ENCODE peak calls at places on chromosomes 4 and X, in eight cellular contexts. Y, G, X, J, B, P, Z and D are unnamed samples.
A peak's percentile ranks its signal among the peaks of the same experiment; 100 is the strongest.

GRCh38 chr4:121472937-121473721 is 92.3 kb upstream of the QRFPR start:
- DNase-seq in Y (no peak), G (no peak), X (no peak), J (no peak), B (no peak), P (no peak), Z (no peak), D (no peak)

GRCh38 chr4:24229976-24230375 is 340.1 kb upstream of the PPARGC1A start:
- DNase-seq in Y (no peak), G (no peak), X (peak; percentile 82), J (no peak), B (no peak), P (no peak), Z (no peak), D (no peak)

GRCh38 chr4:33512397-33512796 is 2731.9 kb downstream of the ARAP2 start:
- DNase-seq in Y (no peak), G (no peak), X (no peak), J (no peak), B (no peak), P (no peak), Z (no peak), D (no peak)

GRCh38 chr4:87118826-87119225 is 101.6 kb downstream of the KLHL8 start:
- DNase-seq in Y (no peak), G (no peak), X (peak; percentile 93), J (no peak), B (no peak), P (no peak), Z (no peak), D (no peak)

GRCh38 chrX:108601276-108601675 is 135.1 kb downstream of the IRS4 start:
- DNase-seq in Y (no peak), G (no peak), X (no peak), J (no peak), B (no peak), P (no peak), Z (no peak), D (no peak)

GRCh38 chrX:49212209-49212608 is 12.2 kb upstream of the SYP start:
- DNase-seq in Y (no peak), G (no peak), X (no peak), J (no peak), B (no peak), P (no peak), Z (no peak), D (no peak)

GRCh38 chr4:170414961-170415360 is 325.2 kb upstream of the AADAT start:
- DNase-seq in Y (no peak), G (no peak), X (peak; percentile 10), J (no peak), B (no peak), P (no peak), Z (no peak), D (no peak)

GRCh38 chrX:69264134-69264533 is 98.9 kb upstream of the PJA1 start:
- DNase-seq in Y (no peak), G (peak; percentile 14), X (no peak), J (no peak), B (no peak), P (no peak), Z (no peak), D (no peak)

GRCh38 chrX:123830309-123830708 is 29.5 kb upstream of the XIAP start:
- DNase-seq in Y (peak; percentile 22), G (no peak), X (no peak), J (no peak), B (peak; percentile 36), P (peak; percentile 42), Z (no peak), D (no peak)

GRCh38 chr4:113738251-113738650 is 23.3 kb downstream of the CAMK2D start:
- DNase-seq in Y (no peak), G (no peak), X (peak; percentile 83), J (no peak), B (no peak), P (no peak), Z (no peak), D (no peak)

GRCh38 chrX:134671207-134671750 is 13.0 kb upstream of the PLAC1 start:
- DNase-seq in Y (no peak), G (no peak), X (peak; percentile 42), J (no peak), B (no peak), P (no peak), Z (no peak), D (no peak)

GRCh38 chr4:63169836-63170235 is 1239.4 kb downstream of the TECRL start:
- DNase-seq in Y (no peak), G (peak; percentile 69), X (no peak), J (no peak), B (no peak), P (no peak), Z (no peak), D (no peak)

GRCh38 chr4:174717788-174718187 is 111.3 kb downstream of the GLRA3 start:
- DNase-seq in Y (no peak), G (no peak), X (no peak), J (no peak), B (no peak), P (no peak), Z (no peak), D (no peak)

GRCh38 chrX:43269201-43269600 is 386.9 kb upstream of the MAOA start:
- DNase-seq in Y (no peak), G (no peak), X (no peak), J (no peak), B (no peak), P (no peak), Z (no peak), D (no peak)

GRCh38 chrX:132127748-132128147 is at the start of gene FRMD7:
- DNase-seq in Y (no peak), G (no peak), X (no peak), J (no peak), B (no peak), P (no peak), Z (no peak), D (no peak)

GRCh38 chr4:94827481-94828110 is 69.8 kb downstream of the BMPR1B start:
- DNase-seq in Y (no peak), G (no peak), X (peak; percentile 92), J (no peak), B (no peak), P (no peak), Z (no peak), D (no peak)

GRCh38 chr4:102356562-102357202 is 11.4 kb upstream of the SLC39A8 start:
- DNase-seq in Y (no peak), G (no peak), X (no peak), J (no peak), B (no peak), P (no peak), Z (no peak), D (no peak)

DNA sequence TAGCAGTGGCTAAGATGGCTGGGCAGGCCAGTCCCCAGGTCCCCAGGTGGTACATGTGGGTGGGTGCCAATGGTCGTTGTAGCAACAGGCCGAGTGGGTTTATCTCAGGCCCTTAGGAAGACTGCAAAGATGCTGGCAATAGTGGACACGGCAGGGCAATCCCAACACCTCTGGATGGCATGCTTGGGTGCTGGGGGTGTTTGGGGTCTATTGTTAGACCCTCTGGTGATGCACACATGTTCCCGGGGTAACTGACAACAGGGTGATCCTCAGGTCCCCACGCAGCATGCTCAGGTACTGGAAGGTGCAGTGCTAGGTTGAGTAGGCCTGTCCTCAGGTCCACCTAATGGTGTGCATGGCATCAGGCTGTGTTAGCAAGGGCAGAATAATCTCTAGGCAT is 267.5 kb downstream of the ANKRD50 start:
- DNase-seq in Y (no peak), G (no peak), X (no peak), J (no peak), B (no peak), P (no peak), Z (peak; percentile 25), D (no peak)
- H3K4me1 ChIP-seq in Y (no peaks in the 10 kb centered on the region), G (no peaks in the 10 kb centered on the region), X (peaks cover 2% of the 10 kb centered on the region), J (no peaks in the 10 kb centered on the region), B (no peaks in the 10 kb centered on the region), P (no peaks in the 10 kb centered on the region), Z (no peaks in the 10 kb centered on the region), D (no peaks in the 10 kb centered on the region)

DNA sequence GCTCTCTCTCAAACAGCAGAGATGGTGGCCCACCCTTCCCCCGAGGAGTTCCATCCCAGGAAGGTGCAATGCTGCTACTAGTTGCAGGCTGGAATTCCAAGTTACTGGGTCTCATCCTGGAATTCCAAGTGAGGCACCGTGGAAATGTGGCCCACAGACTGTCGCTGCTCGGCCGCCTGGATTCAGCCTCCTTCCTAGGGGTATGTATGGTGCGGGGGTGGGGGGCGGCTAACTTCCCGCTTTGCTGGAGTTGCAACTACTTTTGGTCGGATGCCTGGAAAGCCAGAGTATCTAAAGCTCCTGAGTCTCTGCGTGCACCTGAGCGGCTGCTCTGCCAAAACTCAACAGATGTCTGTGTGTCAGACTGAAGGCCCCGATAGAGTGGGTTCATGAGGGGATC is 1146.2 kb downstream of the RPA4 start:
- DNase-seq in Y (no peak), G (no peak), X (no peak), J (no peak), B (no peak), P (no peak), Z (no peak), D (no peak)
- H3K4me1 ChIP-seq in Y (no peaks in the 10 kb centered on the region), G (no peaks in the 10 kb centered on the region), X (no peaks in the 10 kb centered on the region), J (no peaks in the 10 kb centered on the region), B (no peaks in the 10 kb centered on the region), P (no peaks in the 10 kb centered on the region), Z (no peaks in the 10 kb centered on the region), D (no peaks in the 10 kb centered on the region)

DNA sequence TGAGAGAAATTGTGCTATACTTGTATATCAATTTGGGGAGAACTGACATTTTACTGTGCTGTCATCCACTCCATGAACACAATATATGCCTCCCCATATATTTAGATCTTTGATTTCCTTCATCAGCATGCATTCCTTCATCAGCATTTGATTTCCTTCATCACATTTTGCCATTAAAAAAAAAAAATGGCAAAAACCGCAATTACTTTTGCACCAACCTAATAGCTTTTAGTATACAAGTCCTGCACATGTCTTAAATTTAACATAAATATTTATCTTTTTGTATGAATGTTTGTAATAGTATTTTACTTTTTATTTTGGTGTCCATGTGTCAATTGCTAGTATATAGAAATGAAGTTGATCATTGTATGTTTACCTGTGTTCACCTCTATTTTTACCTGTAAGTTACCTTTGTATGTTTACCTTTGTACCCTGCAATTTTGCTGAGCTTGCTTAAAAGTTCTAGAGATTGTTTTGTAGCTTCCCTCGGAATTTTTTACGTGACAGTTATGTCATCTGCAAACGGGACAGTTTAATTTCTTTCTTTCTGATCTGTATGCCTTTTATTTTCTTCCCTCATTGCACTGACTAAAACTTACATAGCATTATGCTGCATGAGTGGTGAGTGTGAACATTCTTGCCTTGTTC is 86.2 kb downstream of the CPEB2 start:
- DNase-seq in Y (no peak), G (no peak), X (no peak), J (no peak), B (no peak), P (no peak), Z (no peak), D (no peak)
- H3K4me1 ChIP-seq in Y (no peaks in the 10 kb centered on the region), G (no peaks in the 10 kb centered on the region), X (no peaks in the 10 kb centered on the region), J (no peaks in the 10 kb centered on the region), B (no peaks in the 10 kb centered on the region), P (no peaks in the 10 kb centered on the region), Z (no peaks in the 10 kb centered on the region), D (no peaks in the 10 kb centered on the region)

DNA sequence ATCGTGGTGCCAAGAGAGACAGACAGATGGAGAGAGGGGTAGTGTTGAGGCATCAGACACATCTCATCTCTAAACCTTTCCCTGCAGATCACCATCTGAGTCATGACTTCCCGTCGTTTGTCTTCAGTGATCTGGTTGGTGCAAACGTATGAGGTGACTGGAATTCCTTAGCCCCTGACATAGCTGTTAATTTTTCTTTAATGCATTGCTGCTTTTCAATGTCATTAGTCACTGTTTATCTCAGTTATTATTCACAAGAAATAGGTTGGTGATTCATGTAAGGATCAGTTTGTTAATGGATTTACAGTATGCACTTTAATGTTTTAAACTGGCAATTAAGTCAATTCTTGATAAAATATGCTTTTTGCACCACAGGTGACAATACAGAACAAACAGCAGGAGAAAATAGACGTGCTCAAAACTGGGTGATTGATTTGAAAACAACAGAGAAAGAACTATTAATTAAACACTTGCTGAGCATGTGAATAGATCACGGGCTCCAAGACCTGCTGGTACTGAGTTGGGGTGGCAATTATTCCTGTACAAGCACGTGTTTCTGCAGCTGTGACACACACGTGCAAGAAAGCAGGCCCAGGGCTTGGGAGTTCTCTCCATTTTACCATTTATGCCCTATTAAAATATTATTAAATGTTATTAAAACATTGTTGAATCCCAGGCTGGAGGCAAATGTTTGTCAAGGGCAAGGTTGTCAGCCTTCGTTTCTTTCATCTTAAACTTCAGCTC is 1.4 kb upstream of the TMEM154 start:
- DNase-seq in Y (no peak), G (no peak), X (peak; percentile 59), J (no peak), B (no peak), P (no peak), Z (no peak), D (no peak)
- H3K4me1 ChIP-seq in Y (no peaks in the 10 kb centered on the region), G (peaks cover 15% of the 10 kb centered on the region), X (no peaks in the 10 kb centered on the region), J (peaks cover 12% of the 10 kb centered on the region), B (peaks cover 3% of the 10 kb centered on the region), P (no peaks in the 10 kb centered on the region), Z (no peaks in the 10 kb centered on the region), D (peaks cover 18% of the 10 kb centered on the region)